ENCODE peak calls at places on chromosome 3, in five cellular contexts. One of them, this sample, is unnamed.

GRCh38 chr3:41317718-41318117 is 118.4 kb downstream of the CTNNB1 start:
- DNase-seq in CD8-positive, alpha-beta memory T cell: no peak
- DNase-seq in NCI-H510A treated with DMSO at 0.1 percent for 48 hours: no peak
- DNase-seq in H7: no peak
- DNase-seq in NCI-H1694: no peak
- DNase-seq in this sample: no peak

GRCh38 chr3:82940124-82940523 is 1178.7 kb upstream of the GBE1 start:
- DNase-seq in NCI-H1694: no peak
- DNase-seq in NCI-H510A treated with DMSO at 0.1 percent for 48 hours: no peak
- DNase-seq in H7: no peak
- DNase-seq in CD8-positive, alpha-beta memory T cell: peak
- DNase-seq in this sample: no peak

GRCh38 chr3:34365766-34366165 is 567.3 kb downstream of the PDCD6IP start:
- DNase-seq in CD8-positive, alpha-beta memory T cell: no peak
- DNase-seq in NCI-H1694: no peak
- DNase-seq in NCI-H510A treated with DMSO at 0.1 percent for 48 hours: no peak
- DNase-seq in H7: no peak
- DNase-seq in this sample: no peak

GRCh38 chr3:10516835-10517465 is 11.6 kb upstream of the ATP2B2 start:
- DNase-seq in H7: no peak
- DNase-seq in NCI-H1694: no peak
- DNase-seq in NCI-H510A treated with DMSO at 0.1 percent for 48 hours: no peak
- DNase-seq in CD8-positive, alpha-beta memory T cell: peak
- DNase-seq in this sample: no peak

GRCh38 chr3:180142041-180142440 is 105.3 kb upstream of the PEX5L start:
- DNase-seq in H7: no peak
- DNase-seq in NCI-H1694: no peak
- DNase-seq in CD8-positive, alpha-beta memory T cell: no peak
- DNase-seq in NCI-H510A treated with DMSO at 0.1 percent for 48 hours: no peak
- DNase-seq in this sample: no peak

GRCh38 chr3:144175644-144176425 is 204.2 kb downstream of the DIPK2A start:
- DNase-seq in H7: no peak
- DNase-seq in CD8-positive, alpha-beta memory T cell: no peak
- DNase-seq in NCI-H1694: no peak
- DNase-seq in NCI-H510A treated with DMSO at 0.1 percent for 48 hours: no peak
- DNase-seq in this sample: no peak

GRCh38 chr3:65400893-65401292 is 637.8 kb downstream of the MAGI1 start:
- DNase-seq in NCI-H1694: no peak
- DNase-seq in CD8-positive, alpha-beta memory T cell: no peak
- DNase-seq in NCI-H510A treated with DMSO at 0.1 percent for 48 hours: no peak
- DNase-seq in H7: no peak
- DNase-seq in this sample: no peak

GRCh38 chr3:52063026-52063723 is 6.8 kb upstream of the DUSP7 start:
- DNase-seq in NCI-H1694: peak
- DNase-seq in CD8-positive, alpha-beta memory T cell: no peak
- DNase-seq in H7: no peak
- DNase-seq in NCI-H510A treated with DMSO at 0.1 percent for 48 hours: no peak
- DNase-seq in this sample: no peak

GRCh38 chr3:67791620-67792019 is 137.2 kb upstream of the SUCLG2 start:
- DNase-seq in NCI-H510A treated with DMSO at 0.1 percent for 48 hours: no peak
- DNase-seq in CD8-positive, alpha-beta memory T cell: no peak
- DNase-seq in H7: no peak
- DNase-seq in NCI-H1694: no peak
- DNase-seq in this sample: no peak

GRCh38 chr3:126267169-126267975 is 87.0 kb upstream of the ALDH1L1 start:
- DNase-seq in H7: peak
- DNase-seq in CD8-positive, alpha-beta memory T cell: no peak
- DNase-seq in NCI-H1694: no peak
- DNase-seq in NCI-H510A treated with DMSO at 0.1 percent for 48 hours: no peak
- DNase-seq in this sample: no peak

GRCh38 chr3:16741890-16742289 is 136.7 kb upstream of the DAZL start:
- DNase-seq in NCI-H1694: no peak
- DNase-seq in NCI-H510A treated with DMSO at 0.1 percent for 48 hours: no peak
- DNase-seq in CD8-positive, alpha-beta memory T cell: no peak
- DNase-seq in H7: no peak
- DNase-seq in this sample: no peak

This sample was measured in NCI-H345.